ENCODE peak calls at places on chromosomes 11 and 22, in six cellular contexts. One of them, this sample, is unnamed.

GRCh38 chr22:26330971-26331625 is 98.0 kb upstream of the ASPHD2 start:
- DNase-seq in pancreas: peak
- DNase-seq in astrocyte: no peak
- DNase-seq in foreskin fibroblast: peak
- DNase-seq in heart right ventricle: peak
- DNase-seq in BE2C: peak
- DNase-seq in this sample: peak

GRCh38 chr11:102367364-102367763 is 20.4 kb downstream of the BIRC2 start:
- DNase-seq in astrocyte: no peak
- DNase-seq in foreskin fibroblast: peak
- DNase-seq in heart right ventricle: no peak
- DNase-seq in pancreas: no peak
- DNase-seq in BE2C: no peak
- DNase-seq in this sample: no peak

GRCh38 chr11:10150800-10151199 is 143.2 kb downstream of the SBF2 start:
- DNase-seq in heart right ventricle: no peak
- DNase-seq in foreskin fibroblast: no peak
- DNase-seq in astrocyte: no peak
- DNase-seq in BE2C: no peak
- DNase-seq in pancreas: no peak
- DNase-seq in this sample: no peak

GRCh38 chr22:49961601-49962011 is 1.0 kb downstream of the PIM3 start:
- DNase-seq in foreskin fibroblast: peak
- DNase-seq in BE2C: peak
- DNase-seq in astrocyte: peak
- DNase-seq in pancreas: no peak
- DNase-seq in heart right ventricle: peak
- DNase-seq in this sample: no peak

GRCh38 chr11:62881579-62882427 is 1.1 kb downstream of the SLC3A2 start:
- DNase-seq in heart right ventricle: peak
- DNase-seq in astrocyte: peak
- DNase-seq in foreskin fibroblast: peak
- DNase-seq in pancreas: peak
- DNase-seq in BE2C: peak
- DNase-seq in this sample: peak

GRCh38 chr11:120326228-120326627 is 1.1 kb downstream of the TLCD5 start:
- DNase-seq in heart right ventricle: no peak
- DNase-seq in pancreas: no peak
- DNase-seq in foreskin fibroblast: peak
- DNase-seq in BE2C: no peak
- DNase-seq in astrocyte: peak
- DNase-seq in this sample: no peak

GRCh38 chr11:120305286-120305685 is 19.8 kb upstream of the TLCD5 start:
- DNase-seq in pancreas: no peak
- DNase-seq in BE2C: no peak
- DNase-seq in astrocyte: no peak
- DNase-seq in heart right ventricle: no peak
- DNase-seq in foreskin fibroblast: no peak
- DNase-seq in this sample: no peak

GRCh38 chr11:70141490-70142014 is 61.5 kb upstream of the FADD start:
- DNase-seq in heart right ventricle: peak
- DNase-seq in BE2C: peak
- DNase-seq in pancreas: no peak
- DNase-seq in foreskin fibroblast: no peak
- DNase-seq in astrocyte: no peak
- DNase-seq in this sample: no peak

GRCh38 chr11:29518389-29519174 is 498.2 kb downstream of the KCNA4 start:
- DNase-seq in astrocyte: no peak
- DNase-seq in BE2C: no peak
- DNase-seq in pancreas: no peak
- DNase-seq in heart right ventricle: no peak
- DNase-seq in foreskin fibroblast: no peak
- DNase-seq in this sample: no peak

GRCh38 chr11:119149371-119150275 is 771 bp downstream of the ABCG4 start:
- DNase-seq in pancreas: no peak
- DNase-seq in astrocyte: no peak
- DNase-seq in heart right ventricle: no peak
- DNase-seq in BE2C: peak
- DNase-seq in foreskin fibroblast: no peak
- DNase-seq in this sample: no peak

GRCh38 chr11:11782532-11783110 is 59.2 kb upstream of the USP47 start:
- DNase-seq in heart right ventricle: no peak
- DNase-seq in foreskin fibroblast: no peak
- DNase-seq in BE2C: no peak
- DNase-seq in astrocyte: no peak
- DNase-seq in pancreas: no peak
- DNase-seq in this sample: no peak

GRCh38 chr11:97610000-97610399 is 1220.2 kb downstream of the JRKL start:
- DNase-seq in heart right ventricle: no peak
- DNase-seq in BE2C: no peak
- DNase-seq in pancreas: no peak
- DNase-seq in foreskin fibroblast: no peak
- DNase-seq in astrocyte: no peak
- DNase-seq in this sample: no peak

GRCh38 chr11:4025957-4026324 is 68.7 kb upstream of the RRM1 start:
- DNase-seq in foreskin fibroblast: peak
- DNase-seq in pancreas: no peak
- DNase-seq in astrocyte: peak
- DNase-seq in BE2C: peak
- DNase-seq in heart right ventricle: peak
- DNase-seq in this sample: no peak

GRCh38 chr11:69674267-69674885 is 777 bp downstream of the LTO1 start:
- DNase-seq in astrocyte: peak
- DNase-seq in BE2C: peak
- DNase-seq in pancreas: no peak
- DNase-seq in foreskin fibroblast: peak
- DNase-seq in heart right ventricle: no peak
- DNase-seq in this sample: no peak

GRCh38 chr11:6237271-6237670 is 1.6 kb upstream of the CNGA4 start:
- DNase-seq in heart right ventricle: no peak
- DNase-seq in BE2C: no peak
- DNase-seq in pancreas: no peak
- DNase-seq in astrocyte: no peak
- DNase-seq in foreskin fibroblast: no peak
- DNase-seq in this sample: no peak

DNA sequence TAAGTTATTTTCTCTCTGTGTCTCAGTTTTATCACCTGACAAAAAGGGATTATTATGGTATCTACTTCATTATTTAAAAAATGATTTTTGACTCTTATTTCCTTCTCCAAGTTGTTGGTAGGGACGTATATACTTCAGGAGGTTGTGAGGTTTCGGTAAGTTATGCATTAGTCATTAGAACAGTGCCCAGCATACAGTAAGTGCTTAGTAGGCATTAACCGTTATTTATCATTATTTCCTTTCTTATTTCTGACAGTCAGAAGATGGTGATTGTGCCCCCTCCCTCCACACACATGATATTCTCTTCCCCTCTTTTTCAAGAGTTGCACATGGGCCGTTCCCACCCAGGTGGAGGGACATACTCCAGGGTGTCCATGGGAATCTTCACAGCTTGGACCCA is 36.1 kb downstream of the SLCO2B1 start:
- DNase-seq in astrocyte: no peak
- DNase-seq in foreskin fibroblast: no peak
- DNase-seq in BE2C: no peak
- DNase-seq in pancreas: no peak
- DNase-seq in heart right ventricle: no peak
- DNase-seq in this sample: no peak
- TF ChIP-seq CTCF in astrocyte: no peak
- TF ChIP-seq CTCF in foreskin fibroblast: no peak
- TF ChIP-seq CTCF in BE2C: no peak
- TF ChIP-seq CTCF in pancreas: no peak
- TF ChIP-seq CTCF in heart right ventricle: no peak
- TF ChIP-seq CTCF in this sample: no peak

GRCh38 chr11:85831050-85831449 is 20.1 kb upstream of the SYTL2 start:
- DNase-seq in heart right ventricle: no peak
- DNase-seq in pancreas: no peak
- DNase-seq in foreskin fibroblast: no peak
- DNase-seq in BE2C: no peak
- DNase-seq in astrocyte: no peak
- DNase-seq in this sample: no peak

GRCh38 chr11:85835729-85836128 is 19.5 kb upstream of the CCDC83 start:
- DNase-seq in astrocyte: no peak
- DNase-seq in BE2C: no peak
- DNase-seq in foreskin fibroblast: no peak
- DNase-seq in pancreas: no peak
- DNase-seq in heart right ventricle: no peak
- DNase-seq in this sample: no peak

GRCh38 chr11:85835263-85835662 is 19.9 kb upstream of the CCDC83 start:
- DNase-seq in heart right ventricle: no peak
- DNase-seq in astrocyte: no peak
- DNase-seq in foreskin fibroblast: no peak
- DNase-seq in pancreas: no peak
- DNase-seq in BE2C: no peak
- DNase-seq in this sample: no peak
- H3K4me3 ChIP-seq in heart right ventricle: no peak
- H3K4me3 ChIP-seq in astrocyte: no peak
- H3K4me3 ChIP-seq in foreskin fibroblast: no peak
- H3K4me3 ChIP-seq in pancreas: no peak
- H3K4me3 ChIP-seq in BE2C: no peak
- H3K4me3 ChIP-seq in this sample: no peak

DNA sequence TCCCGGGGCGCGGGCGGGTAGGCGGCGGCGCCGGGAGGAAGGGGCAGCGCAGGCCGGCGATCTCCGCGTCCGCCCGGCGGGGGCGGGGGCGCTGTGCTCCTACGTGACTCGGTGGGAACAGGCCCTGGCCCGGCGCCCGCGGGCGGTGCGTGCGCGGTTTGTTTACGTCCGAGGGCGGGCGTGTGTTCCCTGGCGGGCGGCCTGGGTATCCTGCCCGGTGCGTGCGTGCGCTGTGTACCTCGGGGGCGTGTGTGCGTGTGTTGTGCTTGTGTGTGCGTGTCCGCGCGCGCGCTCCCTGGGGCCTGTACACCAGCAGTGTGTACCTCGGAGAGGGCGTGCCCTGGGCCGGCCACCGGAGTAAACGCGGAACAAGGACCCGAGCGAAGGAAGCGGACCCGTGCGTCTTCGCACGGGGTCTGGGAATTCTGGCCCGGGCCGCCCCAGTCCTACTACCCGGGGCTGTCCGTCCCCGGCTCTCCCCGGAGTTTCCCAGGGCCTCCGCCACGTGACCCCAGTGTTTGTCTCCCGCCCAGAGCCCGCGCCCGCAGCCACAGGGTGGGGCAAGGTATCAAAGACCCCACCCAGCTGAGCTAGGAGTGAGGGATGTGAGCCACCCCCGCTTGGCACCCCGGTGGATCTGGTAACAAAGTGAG is 769 bp downstream of the MAFF start:
- DNase-seq in pancreas: peak
- DNase-seq in BE2C: peak
- DNase-seq in foreskin fibroblast: peak
- DNase-seq in astrocyte: peak
- DNase-seq in heart right ventricle: peak
- DNase-seq in this sample: peak
- TF ChIP-seq CTCF in pancreas: no peak
- TF ChIP-seq CTCF in BE2C: no peak
- TF ChIP-seq CTCF in foreskin fibroblast: no peak
- TF ChIP-seq CTCF in astrocyte: no peak
- TF ChIP-seq CTCF in heart right ventricle: peak
- TF ChIP-seq CTCF in this sample: no peak

GRCh38 chr11:111360150-111361043 is 18.7 kb downstream of the POU2AF1 start:
- DNase-seq in heart right ventricle: no peak
- DNase-seq in foreskin fibroblast: no peak
- DNase-seq in astrocyte: no peak
- DNase-seq in BE2C: no peak
- DNase-seq in pancreas: peak
- DNase-seq in this sample: no peak
- H3K4me3 ChIP-seq in heart right ventricle: no peak
- H3K4me3 ChIP-seq in foreskin fibroblast: no peak
- H3K4me3 ChIP-seq in astrocyte: no peak
- H3K4me3 ChIP-seq in BE2C: no peak
- H3K4me3 ChIP-seq in pancreas: no peak
- H3K4me3 ChIP-seq in this sample: no peak

DNA sequence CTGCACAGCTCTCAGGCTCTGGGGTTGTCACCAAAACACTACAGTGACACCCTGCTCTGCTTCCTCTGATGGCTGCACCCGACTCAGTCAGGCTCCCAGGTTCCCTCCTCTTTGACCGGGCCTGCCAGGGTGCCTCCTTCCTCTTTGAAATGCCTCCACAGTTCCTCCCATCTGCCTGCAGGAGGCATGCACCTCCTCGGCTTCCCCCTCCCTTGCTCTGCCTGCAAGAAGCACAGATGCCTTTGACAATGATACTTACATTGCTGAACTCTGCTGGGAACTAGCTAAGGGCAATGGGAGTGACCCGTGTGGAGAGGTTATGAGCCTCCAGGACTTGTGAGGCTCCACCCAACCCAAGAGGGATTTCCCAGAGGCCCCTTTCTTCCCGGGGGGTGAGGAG is 674.1 kb downstream of the OPCML start:
- DNase-seq in pancreas: no peak
- DNase-seq in foreskin fibroblast: peak
- DNase-seq in BE2C: no peak
- DNase-seq in astrocyte: peak
- DNase-seq in heart right ventricle: no peak
- DNase-seq in this sample: no peak
- TF ChIP-seq CTCF in pancreas: no peak
- TF ChIP-seq CTCF in foreskin fibroblast: peak
- TF ChIP-seq CTCF in BE2C: no peak
- TF ChIP-seq CTCF in astrocyte: no peak
- TF ChIP-seq CTCF in heart right ventricle: no peak
- TF ChIP-seq CTCF in this sample: no peak

DNA sequence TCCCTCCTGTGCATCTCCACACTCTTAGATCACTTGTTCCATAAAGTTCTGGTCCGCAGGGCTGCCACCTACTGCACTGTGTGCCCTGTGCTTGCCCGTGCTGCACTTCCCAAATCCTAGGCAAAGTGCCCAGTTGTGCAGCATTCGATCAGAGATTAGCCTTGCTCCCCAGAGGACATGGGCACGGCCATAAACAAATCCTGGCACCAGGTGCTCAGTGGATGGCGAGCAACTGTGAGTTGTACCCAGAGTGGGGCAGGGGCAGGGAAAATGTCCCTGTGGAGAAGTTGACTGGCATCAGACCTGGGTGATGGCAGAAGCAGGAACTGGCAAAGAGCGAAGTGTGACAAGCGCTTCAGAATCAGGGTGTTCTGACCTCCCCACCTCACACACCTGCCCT is 4.7 kb downstream of the FADS2 start:
- DNase-seq in foreskin fibroblast: no peak
- DNase-seq in BE2C: no peak
- DNase-seq in astrocyte: no peak
- DNase-seq in heart right ventricle: peak
- DNase-seq in pancreas: no peak
- DNase-seq in this sample: no peak
- H3K4me3 ChIP-seq in foreskin fibroblast: no peak
- H3K4me3 ChIP-seq in BE2C: no peak
- H3K4me3 ChIP-seq in astrocyte: no peak
- H3K4me3 ChIP-seq in heart right ventricle: no peak
- H3K4me3 ChIP-seq in pancreas: no peak
- H3K4me3 ChIP-seq in this sample: no peak

This sample was measured in breast epithelium.